ENCODE peak calls at places on chromosome 9, in eight cellular contexts. Y is ELR; K is CD4-positive, CD25-positive, alpha-beta regulatory T cell; X is iris pigment epithelial cell; V is stomach; R is activated CD4-positive, alpha-beta T cell treated with anti-CD3 and anti-CD28 coated beads, Interleukin-2, amount 50 U/mL, for 48 hours; I is islet precursor cell; G is ELF-1. T is an unnamed sample.

GRCh38 chr9:36997414-36997813 is 36.7 kb downstream of the PAX5 start:
- DNase-seq in Y (peak), V (no peak), K (no peak), G (peak), R (no peak), I (peak), X (peak), T (no peak)

GRCh38 chr9:93996863-93997262 is 41.7 kb upstream of the BARX1 start:
- DNase-seq in X (peak), R (no peak), I (no peak), K (no peak), G (no peak), V (no peak), Y (peak), T (no peak)

GRCh38 chr9:129473523-129474244 is 147.2 kb downstream of the C9orf50 start:
- DNase-seq in K (no peak), I (no peak), R (no peak), G (no peak), V (no peak), Y (peak), X (no peak), T (no peak)

GRCh38 chr9:72753261-72753893 is 199.5 kb downstream of the ALDH1A1 start:
- DNase-seq in I (no peak), G (no peak), X (peak), V (no peak), Y (peak), R (no peak), K (no peak), T (peak)

GRCh38 chr9:71157731-71158130 is 36.3 kb upstream of the TRPM3 start:
- DNase-seq in I (no peak), X (no peak), Y (no peak), R (no peak), G (no peak), V (no peak), K (no peak), T (no peak)

GRCh38 chr9:137339045-137339444 is 37.0 kb upstream of the NRARP start:
- DNase-seq in K (no peak), V (no peak), Y (peak), G (no peak), R (no peak), X (peak), I (no peak), T (no peak)

GRCh38 chr9:129347323-129348120 is 169.5 kb upstream of the IER5L start:
- DNase-seq in R (no peak), G (peak), X (peak), V (no peak), I (no peak), Y (no peak), K (no peak), T (no peak)

GRCh38 chr9:104747565-104748358 is at the start of gene NIPSNAP3A:
- DNase-seq in G (peak), K (peak), X (peak), V (peak), Y (peak), I (peak), R (peak), T (peak)

GRCh38 chr9:121667214-121667613 is 15.8 kb downstream of the DAB2IP start:
- DNase-seq in V (peak), R (no peak), Y (no peak), X (no peak), I (no peak), K (no peak), G (no peak), T (no peak)

GRCh38 chr9:115691097-115691496 is 462.5 kb upstream of the PAPPA start:
- DNase-seq in X (peak), G (no peak), I (no peak), K (no peak), V (no peak), Y (peak), R (no peak), T (no peak)

GRCh38 chr9:35598863-35599590 is 6.0 kb upstream of the TESK1 start:
- DNase-seq in V (peak), K (no peak), I (no peak), Y (no peak), R (no peak), G (no peak), X (no peak), T (no peak)

GRCh38 chr9:130938184-130938651 is 829 bp downstream of the FIBCD1 start:
- DNase-seq in G (no peak), Y (no peak), R (no peak), X (no peak), V (no peak), I (peak), K (no peak), T (no peak)

GRCh38 chr9:29866556-29866955 is 2293.3 kb upstream of the C9orf72 start:
- DNase-seq in I (no peak), G (no peak), K (no peak), Y (no peak), X (no peak), R (no peak), V (no peak), T (no peak)

GRCh38 chr9:130156672-130157071 is 15.5 kb upstream of the NCS1 start:
- DNase-seq in R (no peak), G (no peak), K (no peak), Y (no peak), V (peak), X (no peak), I (peak), T (no peak)

GRCh38 chr9:89955144-89955543 is 350.3 kb downstream of the GADD45G start:
- DNase-seq in I (no peak), X (no peak), K (no peak), G (no peak), V (no peak), Y (no peak), R (no peak), T (no peak)

GRCh38 chr9:135498381-135499126 is 1.9 kb upstream of the MRPS2 start:
- DNase-seq in K (no peak), V (no peak), G (no peak), R (no peak), X (no peak), I (no peak), Y (no peak), T (no peak)

GRCh38 chr9:68489636-68490035 is 51.0 kb downstream of the TMEM252 start:
- DNase-seq in X (peak), I (no peak), Y (peak), K (no peak), V (no peak), G (no peak), R (no peak), T (no peak)

GRCh38 chr9:15509931-15510788 is 610 bp downstream of the PSIP1 start:
- DNase-seq in K (peak), G (peak), V (peak), R (peak), I (peak), X (peak), Y (peak), T (no peak)

T was measured in NCI-H2029.